ENCODE peak calls at places on chromosomes 6 and 20, in six cellular contexts. One of them, this sample, is unnamed.

GRCh38 chr20:16271450-16271849 is 301.8 kb downstream of the KIF16B start:
- DNase-seq in left ventricle myocardium inferior: no peak
- DNase-seq in H1: no peak
- DNase-seq in tibial artery: no peak
- DNase-seq in thyroid gland: no peak
- DNase-seq in heart left ventricle: no peak
- DNase-seq in this sample: no peak

GRCh38 chr6:140276719-140277118 is 902.3 kb upstream of the CITED2 start:
- DNase-seq in left ventricle myocardium inferior: no peak
- DNase-seq in H1: no peak
- DNase-seq in tibial artery: no peak
- DNase-seq in thyroid gland: no peak
- DNase-seq in heart left ventricle: no peak
- DNase-seq in this sample: no peak

GRCh38 chr6:27332692-27333641 is 20.9 kb upstream of the POM121L2 start:
- DNase-seq in left ventricle myocardium inferior: no peak
- DNase-seq in H1: peak; percentile 13
- DNase-seq in tibial artery: no peak
- DNase-seq in thyroid gland: no peak
- DNase-seq in heart left ventricle: no peak
- DNase-seq in this sample: no peak

GRCh38 chr6:139583420-139583819 is 209.0 kb upstream of the CITED2 start:
- DNase-seq in left ventricle myocardium inferior: no peak
- DNase-seq in H1: no peak
- DNase-seq in tibial artery: no peak
- DNase-seq in thyroid gland: no peak
- DNase-seq in heart left ventricle: no peak
- DNase-seq in this sample: no peak

GRCh38 chr6:89828988-89829590 is 591 bp upstream of the CASP8AP2 start:
- DNase-seq in left ventricle myocardium inferior: no peak
- DNase-seq in H1: no peak
- DNase-seq in tibial artery: no peak
- DNase-seq in thyroid gland: no peak
- DNase-seq in heart left ventricle: no peak
- DNase-seq in this sample: peak; percentile 21

GRCh38 chr20:53071833-53072232 is 99.7 kb downstream of the TSHZ2 start:
- DNase-seq in left ventricle myocardium inferior: no peak
- DNase-seq in H1: no peak
- DNase-seq in tibial artery: no peak
- DNase-seq in thyroid gland: no peak
- DNase-seq in heart left ventricle: no peak
- DNase-seq in this sample: no peak

GRCh38 chr6:69732640-69733039 is 64.2 kb downstream of the LMBRD1 start:
- DNase-seq in left ventricle myocardium inferior: no peak
- DNase-seq in H1: no peak
- DNase-seq in tibial artery: no peak
- DNase-seq in thyroid gland: no peak
- DNase-seq in heart left ventricle: no peak
- DNase-seq in this sample: no peak

GRCh38 chr6:28719275-28719940 is 193.7 kb downstream of the GPX5 start:
- DNase-seq in left ventricle myocardium inferior: no peak
- DNase-seq in H1: no peak
- DNase-seq in tibial artery: no peak
- DNase-seq in thyroid gland: no peak
- DNase-seq in heart left ventricle: no peak
- DNase-seq in this sample: no peak

GRCh38 chr6:148616811-148617210 is 130.0 kb upstream of the UST start:
- DNase-seq in left ventricle myocardium inferior: no peak
- DNase-seq in H1: no peak
- DNase-seq in tibial artery: no peak
- DNase-seq in thyroid gland: no peak
- DNase-seq in heart left ventricle: no peak
- DNase-seq in this sample: no peak

GRCh38 chr6:142398353-142398752 is 96.5 kb downstream of the ADGRG6 start:
- DNase-seq in left ventricle myocardium inferior: no peak
- DNase-seq in H1: no peak
- DNase-seq in tibial artery: no peak
- DNase-seq in thyroid gland: no peak
- DNase-seq in heart left ventricle: no peak
- DNase-seq in this sample: no peak

DNA sequence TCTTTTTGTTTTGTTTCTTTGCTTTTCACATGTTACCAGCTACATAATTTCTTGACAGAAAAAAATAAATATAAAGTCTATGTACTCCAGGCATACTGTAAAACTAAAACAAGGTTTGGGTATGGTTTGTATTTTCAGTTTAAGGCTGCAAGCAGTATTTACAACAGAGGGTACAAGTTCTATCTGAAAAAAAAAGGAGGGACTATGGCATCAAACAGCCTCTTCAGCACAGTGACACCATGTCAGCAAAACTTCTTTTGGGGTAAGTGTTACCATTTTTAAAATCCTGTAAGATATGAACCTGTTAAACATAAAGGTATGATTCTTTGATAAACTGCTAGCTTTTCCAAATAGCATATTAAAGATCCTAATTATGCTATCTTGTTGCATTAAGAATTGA is 393 bp downstream of the RUNX2 start:
- DNase-seq in left ventricle myocardium inferior: no peak
- DNase-seq in H1: no peak
- DNase-seq in tibial artery: no peak
- DNase-seq in thyroid gland: no peak
- DNase-seq in heart left ventricle: no peak
- DNase-seq in this sample: no peak
- H3K4me3 ChIP-seq in left ventricle myocardium inferior: peak overlapping the region; percentile 54
- H3K4me3 ChIP-seq in H1: no peak overlapping the region
- H3K4me3 ChIP-seq in tibial artery: no peak overlapping the region
- H3K4me3 ChIP-seq in thyroid gland: no peak overlapping the region
- H3K4me3 ChIP-seq in heart left ventricle: peak overlapping the region; percentile 27
- H3K4me3 ChIP-seq in this sample: no peak overlapping the region

GRCh38 chr20:18988701-18989100 is 175.1 kb downstream of the SCP2D1 start:
- DNase-seq in left ventricle myocardium inferior: no peak
- DNase-seq in H1: no peak
- DNase-seq in tibial artery: no peak
- DNase-seq in thyroid gland: no peak
- DNase-seq in heart left ventricle: no peak
- DNase-seq in this sample: no peak
- H3K9me3 ChIP-seq in left ventricle myocardium inferior: no peaks in the 10 kb centered on the region
- H3K9me3 ChIP-seq in H1: peaks cover 8% of the 10 kb centered on the region
- H3K9me3 ChIP-seq in tibial artery: no peaks in the 10 kb centered on the region
- H3K9me3 ChIP-seq in thyroid gland: no peaks in the 10 kb centered on the region
- H3K9me3 ChIP-seq in heart left ventricle: no peaks in the 10 kb centered on the region
- H3K9me3 ChIP-seq in this sample: no peaks in the 10 kb centered on the region

GRCh38 chr20:4853004-4853403 is 131.3 kb downstream of the PRND start:
- DNase-seq in left ventricle myocardium inferior: no peak
- DNase-seq in H1: no peak
- DNase-seq in tibial artery: no peak
- DNase-seq in thyroid gland: no peak
- DNase-seq in heart left ventricle: no peak
- DNase-seq in this sample: no peak
- TF ChIP-seq CTCF in left ventricle myocardium inferior: no peak
- TF ChIP-seq CTCF in H1: no peak
- TF ChIP-seq CTCF in tibial artery: no peak
- TF ChIP-seq CTCF in thyroid gland: no peak
- TF ChIP-seq CTCF in heart left ventricle: no peak
- TF ChIP-seq CTCF in this sample: no peak

DNA sequence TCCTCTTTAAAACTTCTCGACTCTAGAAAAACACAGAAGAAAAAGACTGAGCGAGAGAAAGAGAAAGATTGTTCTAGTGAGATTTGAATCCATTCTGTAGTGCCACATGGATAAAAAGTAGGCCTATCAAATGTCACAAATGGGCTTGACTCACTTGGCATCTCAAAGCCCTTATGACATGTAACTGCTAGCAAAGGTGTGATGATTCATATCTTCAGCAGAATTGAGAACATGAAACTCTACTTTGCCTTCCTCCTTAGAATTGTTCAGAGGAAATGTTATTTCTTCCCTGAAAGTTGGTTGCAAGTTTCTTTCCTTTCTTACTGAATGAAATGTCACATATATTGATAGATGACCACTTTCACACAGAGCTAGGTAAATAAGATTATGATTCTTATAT is 40.4 kb upstream of the DUSP22 start:
- DNase-seq in left ventricle myocardium inferior: no peak
- DNase-seq in H1: no peak
- DNase-seq in tibial artery: no peak
- DNase-seq in thyroid gland: no peak
- DNase-seq in heart left ventricle: no peak
- DNase-seq in this sample: no peak
- H3K4me3 ChIP-seq in left ventricle myocardium inferior: no peak overlapping the region
- H3K4me3 ChIP-seq in H1: no peak overlapping the region
- H3K4me3 ChIP-seq in tibial artery: no peak overlapping the region
- H3K4me3 ChIP-seq in thyroid gland: no peak overlapping the region
- H3K4me3 ChIP-seq in heart left ventricle: no peak overlapping the region
- H3K4me3 ChIP-seq in this sample: no peak overlapping the region

GRCh38 chr6:22313796-22314195 is 17.0 kb upstream of the PRL start:
- DNase-seq in left ventricle myocardium inferior: no peak
- DNase-seq in H1: no peak
- DNase-seq in tibial artery: no peak
- DNase-seq in thyroid gland: no peak
- DNase-seq in heart left ventricle: no peak
- DNase-seq in this sample: no peak
- H3K9me3 ChIP-seq in left ventricle myocardium inferior: peaks cover 52% of the 10 kb centered on the region
- H3K9me3 ChIP-seq in H1: peaks cover 31% of the 10 kb centered on the region
- H3K9me3 ChIP-seq in tibial artery: peaks cover 22% of the 10 kb centered on the region
- H3K9me3 ChIP-seq in thyroid gland: no peaks in the 10 kb centered on the region
- H3K9me3 ChIP-seq in heart left ventricle: peaks cover 36% of the 10 kb centered on the region
- H3K9me3 ChIP-seq in this sample: no peaks in the 10 kb centered on the region

DNA sequence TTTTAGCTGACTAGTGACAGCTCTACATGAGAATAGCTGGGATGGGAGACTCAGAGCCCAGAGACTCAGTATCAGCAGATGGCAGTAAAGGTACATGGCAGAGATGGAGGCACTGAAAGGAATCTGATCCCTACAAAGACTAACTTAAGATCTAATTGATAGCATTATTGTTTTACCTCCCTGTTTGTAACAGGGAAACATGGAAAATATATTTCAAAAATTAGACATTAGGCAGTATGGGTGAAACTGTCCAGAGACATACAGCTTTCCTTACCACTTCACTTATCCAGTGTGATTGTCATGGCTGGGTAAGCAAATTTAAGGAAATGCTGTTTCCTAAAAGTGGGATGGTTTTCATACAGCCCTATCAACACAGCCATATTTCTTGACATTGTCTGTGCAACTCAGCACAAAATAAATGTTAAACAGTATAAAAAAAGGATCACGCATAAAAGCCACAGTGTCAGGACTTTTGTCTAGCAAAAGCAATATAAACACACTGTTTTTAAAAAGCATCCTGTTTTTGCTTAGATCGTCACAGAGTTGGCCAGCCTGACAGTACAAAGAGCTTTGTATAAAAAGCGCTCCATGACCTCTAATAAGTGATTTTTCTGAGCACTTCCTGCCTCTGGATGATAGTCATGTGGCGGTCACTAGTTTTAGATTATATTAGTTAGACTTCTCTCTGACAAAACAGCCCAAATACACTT is 376.9 kb downstream of the PHF3 start:
- DNase-seq in left ventricle myocardium inferior: no peak
- DNase-seq in H1: peak; percentile 13
- DNase-seq in tibial artery: no peak
- DNase-seq in thyroid gland: peak; percentile 53
- DNase-seq in heart left ventricle: no peak
- DNase-seq in this sample: peak; percentile 51
- TF ChIP-seq CTCF in left ventricle myocardium inferior: peak; percentile 56
- TF ChIP-seq CTCF in H1: no peak
- TF ChIP-seq CTCF in tibial artery: peak; percentile 23
- TF ChIP-seq CTCF in thyroid gland: peak; percentile 82
- TF ChIP-seq CTCF in heart left ventricle: peak; percentile 43
- TF ChIP-seq CTCF in this sample: peak; percentile 68

DNA sequence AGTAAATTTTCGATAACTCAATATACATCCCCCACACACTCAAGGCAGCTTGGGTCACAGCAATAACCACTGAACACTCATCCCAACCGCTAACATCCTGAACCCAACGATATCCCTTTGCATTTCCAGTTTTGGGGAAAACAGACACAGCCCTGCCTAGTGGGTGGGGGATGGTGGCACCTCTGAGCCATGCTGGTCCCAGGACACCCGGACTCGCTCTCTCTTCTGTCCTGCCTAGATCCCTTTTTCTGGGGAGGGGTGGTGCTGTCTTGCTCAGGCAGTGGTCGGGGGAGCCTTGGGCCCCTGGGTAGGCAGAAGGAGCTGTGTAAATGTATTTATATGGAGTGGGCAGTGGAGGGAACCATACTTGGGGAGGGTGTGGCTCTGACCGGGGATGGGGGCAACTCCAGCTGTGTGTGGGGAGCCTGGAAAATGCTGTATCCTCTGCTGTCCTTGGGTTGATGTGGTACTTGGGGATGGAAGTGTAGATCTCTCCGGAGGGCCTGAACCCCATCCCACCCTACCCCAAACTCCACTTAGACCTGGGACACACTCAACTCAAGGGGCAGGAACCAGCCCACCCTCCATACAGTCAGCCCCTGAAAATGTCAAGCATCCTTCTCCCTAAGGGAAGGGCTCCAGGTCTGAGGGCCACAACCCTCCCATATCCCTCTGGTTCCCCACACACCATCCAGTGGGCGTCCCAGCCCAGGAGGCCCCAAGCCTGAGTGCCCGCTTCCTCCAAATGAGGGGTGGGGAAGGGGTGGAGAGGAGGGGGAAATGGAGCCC is 23.7 kb upstream of the SLC22A7 start:
- DNase-seq in left ventricle myocardium inferior: no peak
- DNase-seq in H1: no peak
- DNase-seq in tibial artery: no peak
- DNase-seq in thyroid gland: no peak
- DNase-seq in heart left ventricle: no peak
- DNase-seq in this sample: no peak
- H3K4me3 ChIP-seq in left ventricle myocardium inferior: peak overlapping the region; percentile 64
- H3K4me3 ChIP-seq in H1: peak overlapping the region; percentile 28
- H3K4me3 ChIP-seq in tibial artery: no peak overlapping the region
- H3K4me3 ChIP-seq in thyroid gland: no peak overlapping the region
- H3K4me3 ChIP-seq in heart left ventricle: no peak overlapping the region
- H3K4me3 ChIP-seq in this sample: no peak overlapping the region

GRCh38 chr20:59135093-59135492 is 28.5 kb upstream of the ZNF831 start:
- DNase-seq in left ventricle myocardium inferior: no peak
- DNase-seq in H1: no peak
- DNase-seq in tibial artery: no peak
- DNase-seq in thyroid gland: no peak
- DNase-seq in heart left ventricle: no peak
- DNase-seq in this sample: no peak

GRCh38 chr20:59134182-59134581 is 29.4 kb upstream of the ZNF831 start:
- DNase-seq in left ventricle myocardium inferior: no peak
- DNase-seq in H1: no peak
- DNase-seq in tibial artery: no peak
- DNase-seq in thyroid gland: no peak
- DNase-seq in heart left ventricle: no peak
- DNase-seq in this sample: no peak

GRCh38 chr20:59138114-59138602 is 25.5 kb upstream of the ZNF831 start:
- DNase-seq in left ventricle myocardium inferior: no peak
- DNase-seq in H1: no peak
- DNase-seq in tibial artery: no peak
- DNase-seq in thyroid gland: no peak
- DNase-seq in heart left ventricle: no peak
- DNase-seq in this sample: no peak

GRCh38 chr20:59137532-59137931 is 26.1 kb upstream of the ZNF831 start:
- DNase-seq in left ventricle myocardium inferior: peak; percentile 74
- DNase-seq in H1: no peak
- DNase-seq in tibial artery: no peak
- DNase-seq in thyroid gland: no peak
- DNase-seq in heart left ventricle: peak; percentile 77
- DNase-seq in this sample: peak; percentile 94

DNA sequence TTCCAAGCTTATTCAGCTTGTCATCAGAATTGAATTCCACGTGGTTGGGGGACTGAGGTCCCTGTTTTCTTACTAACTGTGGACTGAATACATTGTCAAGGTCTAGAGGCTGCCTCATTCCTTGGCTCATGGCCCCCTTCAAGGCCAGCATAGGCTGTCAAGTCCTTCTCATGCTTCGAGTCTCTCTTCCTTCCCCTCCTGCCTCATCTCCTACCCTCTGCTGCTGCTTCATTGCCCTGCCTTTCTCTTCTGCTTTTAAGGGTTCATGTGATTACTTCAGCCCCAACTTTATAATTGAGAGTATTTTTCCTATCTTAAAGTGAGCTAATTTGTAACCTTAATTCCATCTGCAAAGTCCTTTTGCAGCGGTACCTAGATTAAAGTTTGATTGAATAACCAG is 27.6 kb upstream of the ZNF831 start:
- DNase-seq in left ventricle myocardium inferior: no peak
- DNase-seq in H1: no peak
- DNase-seq in tibial artery: no peak
- DNase-seq in thyroid gland: no peak
- DNase-seq in heart left ventricle: no peak
- DNase-seq in this sample: no peak
- H3K9me3 ChIP-seq in left ventricle myocardium inferior: no peaks in the 10 kb centered on the region
- H3K9me3 ChIP-seq in H1: peaks cover 35% of the 10 kb centered on the region
- H3K9me3 ChIP-seq in tibial artery: no peaks in the 10 kb centered on the region
- H3K9me3 ChIP-seq in thyroid gland: no peaks in the 10 kb centered on the region
- H3K9me3 ChIP-seq in heart left ventricle: no peaks in the 10 kb centered on the region
- H3K9me3 ChIP-seq in this sample: no peaks in the 10 kb centered on the region